ENCODE peak calls at places on chromosomes 16 and 17, in four cellular contexts. One of them, this sample, is unnamed.

GRCh38 chr17:58210922-58211321 is 8.1 kb downstream of the MKS1 start:
- DNase-seq in GM13976: no peak
- DNase-seq in brain pericyte: no peak
- DNase-seq in AG09319: no peak
- DNase-seq in this sample: no peak

GRCh38 chr17:40031706-40032105 is 16.5 kb downstream of the CSF3 start:
- DNase-seq in GM13976: no peak
- DNase-seq in brain pericyte: no peak
- DNase-seq in AG09319: no peak
- DNase-seq in this sample: no peak

GRCh38 chr16:86307518-86307903 is 202.8 kb upstream of the FOXF1 start:
- DNase-seq in GM13976: no peak
- DNase-seq in brain pericyte: no peak
- DNase-seq in AG09319: no peak
- DNase-seq in this sample: no peak

GRCh38 chr16:25691519-25692091 is at the start of gene HS3ST4:
- DNase-seq in GM13976: peak
- DNase-seq in brain pericyte: no peak
- DNase-seq in AG09319: no peak
- DNase-seq in this sample: no peak

GRCh38 chr17:37458805-37459204 is 30.9 kb upstream of the DUSP14 start:
- DNase-seq in GM13976: no peak
- DNase-seq in brain pericyte: no peak
- DNase-seq in AG09319: no peak
- DNase-seq in this sample: no peak

GRCh38 chr16:71341881-71342280 is 16.6 kb upstream of the CALB2 start:
- DNase-seq in GM13976: no peak
- DNase-seq in brain pericyte: no peak
- DNase-seq in AG09319: no peak
- DNase-seq in this sample: no peak

GRCh38 chr17:38789185-38789584 is 10.2 kb downstream of the PIP4K2B start:
- DNase-seq in GM13976: no peak
- DNase-seq in brain pericyte: no peak
- DNase-seq in AG09319: peak
- DNase-seq in this sample: no peak

GRCh38 chr17:4477286-4477791 is 21.3 kb upstream of the SPNS2 start:
- DNase-seq in GM13976: no peak
- DNase-seq in brain pericyte: no peak
- DNase-seq in AG09319: no peak
- DNase-seq in this sample: no peak

GRCh38 chr16:67017451-67017750 is 11.5 kb upstream of the CBFB start:
- DNase-seq in GM13976: no peak
- DNase-seq in brain pericyte: no peak
- DNase-seq in AG09319: no peak
- DNase-seq in this sample: no peak

GRCh38 chr16:28543072-28543471 is 4.3 kb upstream of the NUPR1 start:
- DNase-seq in GM13976: no peak
- DNase-seq in brain pericyte: no peak
- DNase-seq in AG09319: no peak
- DNase-seq in this sample: no peak

GRCh38 chr17:77061711-77062110 is 79.1 kb upstream of the SEC14L1 start:
- DNase-seq in GM13976: no peak
- DNase-seq in brain pericyte: no peak
- DNase-seq in AG09319: no peak
- DNase-seq in this sample: no peak

GRCh38 chr16:87241135-87241771 is 75.9 kb downstream of the C16orf95 start:
- DNase-seq in GM13976: no peak
- DNase-seq in brain pericyte: no peak
- DNase-seq in AG09319: no peak
- DNase-seq in this sample: no peak